ENCODE peak calls at places on chromosomes 12 and 14, in nine cellular contexts. K, O, E, Q, U, L, V, S and C are unnamed samples.

GRCh38 chr12:67068773-67069450 is 200.2 kb upstream of the CAND1 start:
- DNase-seq in K (peak; percentile 73), O (peak; percentile 83), E (peak; percentile 80), Q (peak; percentile 15), U (no peak), L (peak; percentile 64), V (peak; percentile 82), S (peak; percentile 74), C (peak; percentile 56)

GRCh38 chr12:114961491-114961890 is 277.5 kb upstream of the TBX3 start:
- DNase-seq in K (no peak), O (no peak), E (no peak), Q (no peak), U (no peak), L (no peak), V (no peak), S (no peak), C (no peak)

GRCh38 chr12:51621155-51621922 is 30.3 kb downstream of the SCN8A start:
- DNase-seq in K (no peak), O (no peak), E (no peak), Q (no peak), U (no peak), L (no peak), V (peak; percentile 65), S (no peak), C (no peak)

GRCh38 chr12:117063162-117063911 is 35.9 kb downstream of the TESC start:
- DNase-seq in K (no peak), O (no peak), E (no peak), Q (no peak), U (no peak), L (peak; percentile 33), V (no peak), S (peak; percentile 27), C (no peak)

GRCh38 chr12:49091056-49091835 is 3.4 kb downstream of the DHH start:
- DNase-seq in K (no peak), O (no peak), E (no peak), Q (no peak), U (no peak), L (no peak), V (no peak), S (peak; percentile 14), C (no peak)

GRCh38 chr12:71587012-71587411 is 76.6 kb downstream of the ZFC3H1 start:
- DNase-seq in K (no peak), O (no peak), E (no peak), Q (no peak), U (no peak), L (no peak), V (no peak), S (no peak), C (no peak)

GRCh38 chr12:118061876-118062791 is 1.2 kb upstream of the WSB2 start:
- DNase-seq in K (peak; percentile 54), O (peak; percentile 54), E (peak; percentile 62), Q (peak; percentile 61), U (no peak), L (peak; percentile 55), V (peak; percentile 73), S (peak; percentile 90), C (peak; percentile 42)

GRCh38 chr14:92675421-92675820 is 73.0 kb downstream of the LGMN start:
- DNase-seq in K (no peak), O (no peak), E (no peak), Q (no peak), U (no peak), L (no peak), V (no peak), S (no peak), C (no peak)

GRCh38 chr12:111297703-111298426 is 71.0 kb downstream of the PHETA1 start:
- DNase-seq in K (no peak), O (no peak), E (no peak), Q (no peak), U (no peak), L (no peak), V (no peak), S (peak; percentile 72), C (no peak)

GRCh38 chr12:111293266-111294009 is 75.5 kb downstream of the PHETA1 start:
- DNase-seq in K (no peak), O (no peak), E (no peak), Q (no peak), U (no peak), L (no peak), V (no peak), S (peak; percentile 30), C (no peak)

GRCh38 chr12:111295176-111295575 is 73.7 kb downstream of the PHETA1 start:
- DNase-seq in K (no peak), O (no peak), E (no peak), Q (no peak), U (no peak), L (no peak), V (no peak), S (no peak), C (no peak)

GRCh38 chr12:111298583-111299436 is 70.1 kb downstream of the PHETA1 start:
- DNase-seq in K (peak; percentile 46), O (peak; percentile 22), E (peak; percentile 82), Q (peak; percentile 48), U (no peak), L (peak; percentile 31), V (peak; percentile 76), S (peak; percentile 91), C (peak; percentile 20)

GRCh38 chr12:111296906-111297463 is 71.9 kb downstream of the PHETA1 start:
- DNase-seq in K (no peak), O (no peak), E (no peak), Q (no peak), U (no peak), L (no peak), V (no peak), S (no peak), C (no peak)
- TF ChIP-seq CTCF in K (no peak), O (no peak), E (no peak), Q (no peak), U (no peak), L (no peak), V (no peak), S (no peak), C (no peak)

GRCh38 chr14:102941419-102942011 is 19.1 kb downstream of the AMN start:
- DNase-seq in K (no peak), O (no peak), E (no peak), Q (no peak), U (no peak), L (no peak), V (no peak), S (no peak), C (no peak)

GRCh38 chr14:102939329-102939728 is 16.9 kb downstream of the AMN start:
- DNase-seq in K (no peak), O (no peak), E (no peak), Q (no peak), U (no peak), L (no peak), V (no peak), S (no peak), C (no peak)

GRCh38 chr14:102940729-102941362 is 18.4 kb downstream of the AMN start:
- DNase-seq in K (no peak), O (no peak), E (no peak), Q (no peak), U (no peak), L (no peak), V (no peak), S (no peak), C (no peak)

GRCh38 chr14:102938191-102938590 is 15.7 kb downstream of the AMN start:
- DNase-seq in K (no peak), O (no peak), E (no peak), Q (no peak), U (no peak), L (no peak), V (no peak), S (no peak), C (no peak)

GRCh38 chr14:102939820-102940561 is 17.5 kb downstream of the AMN start:
- DNase-seq in K (no peak), O (no peak), E (no peak), Q (no peak), U (no peak), L (peak; percentile 73), V (no peak), S (no peak), C (peak; percentile 20)
- H3K36me3 ChIP-seq in K (no peaks in the 10 kb centered on the region), O (peaks cover 15% of the 10 kb centered on the region), E (no peaks in the 10 kb centered on the region), Q (peaks cover 40% of the 10 kb centered on the region), U (peaks cover 71% of the 10 kb centered on the region), L (peaks cover 34% of the 10 kb centered on the region), V (peaks cover 22% of the 10 kb centered on the region), S (peaks cover 3% of the 10 kb centered on the region), C (peaks cover 35% of the 10 kb centered on the region)

DNA sequence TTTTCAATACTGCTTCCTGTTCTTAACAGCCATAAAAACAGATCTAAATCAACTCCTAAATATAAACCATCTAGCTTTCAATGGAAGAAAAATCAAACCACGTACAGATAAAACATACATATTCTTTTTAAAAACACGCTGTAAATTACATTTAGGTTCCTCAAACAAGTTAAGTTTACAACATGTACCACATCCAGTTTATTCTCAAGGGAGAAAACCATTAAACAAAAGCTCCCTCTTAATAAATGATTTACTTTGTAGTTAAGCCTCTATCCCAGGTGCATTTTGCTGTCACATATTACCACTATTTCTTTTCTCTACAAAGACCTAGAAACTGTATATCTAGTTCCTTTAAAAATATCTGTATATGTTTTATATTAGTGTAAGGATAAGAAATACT is 3.1 kb downstream of the NUMB start:
- DNase-seq in K (no peak), O (no peak), E (no peak), Q (no peak), U (no peak), L (no peak), V (no peak), S (no peak), C (no peak)
- H3K4me3 ChIP-seq in K (no peak overlapping the region), O (no peak overlapping the region), E (no peak overlapping the region), Q (peak overlapping the region; percentile 26), U (no peak overlapping the region), L (no peak overlapping the region), V (peak overlapping the region; percentile 27), S (no peak overlapping the region), C (no peak overlapping the region)

GRCh38 chr12:109932878-109933503 is 32.9 kb downstream of the TCHP start:
- DNase-seq in K (no peak), O (no peak), E (no peak), Q (peak; percentile 72), U (no peak), L (no peak), V (no peak), S (no peak), C (no peak)

GRCh38 chr12:109930028-109930800 is 30.1 kb downstream of the TCHP start:
- DNase-seq in K (no peak), O (no peak), E (no peak), Q (peak; percentile 34), U (no peak), L (no peak), V (no peak), S (no peak), C (no peak)

GRCh38 chr12:109937371-109937770 is 37.3 kb downstream of the TCHP start:
- DNase-seq in K (no peak), O (peak; percentile 21), E (no peak), Q (no peak), U (no peak), L (no peak), V (no peak), S (no peak), C (no peak)

GRCh38 chr12:109931143-109931542 is 31.1 kb downstream of the TCHP start:
- DNase-seq in K (no peak), O (no peak), E (no peak), Q (no peak), U (no peak), L (no peak), V (no peak), S (no peak), C (no peak)

DNA sequence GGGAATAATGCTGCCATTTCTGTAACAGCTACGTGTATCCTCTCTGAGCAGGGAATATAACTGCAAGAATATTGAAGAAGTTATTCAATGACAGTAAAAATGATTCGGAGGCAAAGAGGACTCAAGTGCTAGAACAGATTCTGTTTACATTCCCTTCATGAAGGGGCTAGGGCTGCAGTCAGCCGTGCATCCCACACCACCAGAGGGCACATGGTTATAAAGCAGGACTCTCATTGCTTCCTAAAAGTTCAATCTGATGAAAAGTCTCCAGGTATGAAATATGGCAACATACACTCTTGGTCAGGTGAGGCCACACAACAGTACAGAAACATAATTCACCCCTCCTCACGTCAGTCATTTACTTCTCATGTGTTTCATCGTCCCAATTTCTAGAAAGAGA is 34.0 kb downstream of the TCHP start:
- DNase-seq in K (no peak), O (no peak), E (no peak), Q (peak; percentile 43), U (no peak), L (no peak), V (peak; percentile 38), S (peak; percentile 35), C (no peak)
- TF ChIP-seq CTCF in K (peak; percentile 9), O (peak; percentile 20), E (peak; percentile 33), Q (peak; percentile 59), U (no peak), L (peak; percentile 10), V (peak; percentile 71), S (peak; percentile 64), C (no peak)